ENCODE peak calls at places on chromosomes 5 and 9, in nine cellular contexts. One of them, this sample, is unnamed.

GRCh38 chr5:138021771-138022170 is 11.1 kb downstream of the FAM13B start:
- DNase-seq in T-helper 1 cell: no peak
- DNase-seq in HCT116: no peak
- DNase-seq in activated CD4-positive, CD25-positive, alpha-beta regulatory T cell treated with anti-CD3 and anti-CD28 coated beads, Interleukin-2, amount 50 U/mL, for 16 hours: no peak
- DNase-seq in neural crest cell: no peak
- DNase-seq in CD14-positive monocyte: no peak
- DNase-seq in A549: no peak
- DNase-seq in AML-193: no peak
- DNase-seq in cerebellar cortex: no peak
- DNase-seq in this sample: no peak

GRCh38 chr9:17191095-17191494 is 56.3 kb downstream of the CNTLN start:
- DNase-seq in CD14-positive monocyte: no peak
- DNase-seq in cerebellar cortex: no peak
- DNase-seq in AML-193: no peak
- DNase-seq in T-helper 1 cell: no peak
- DNase-seq in A549: no peak
- DNase-seq in HCT116: no peak
- DNase-seq in neural crest cell: no peak
- DNase-seq in activated CD4-positive, CD25-positive, alpha-beta regulatory T cell treated with anti-CD3 and anti-CD28 coated beads, Interleukin-2, amount 50 U/mL, for 16 hours: no peak
- DNase-seq in this sample: no peak

GRCh38 chr5:165877475-165877874 is 2372.1 kb downstream of the MAT2B start:
- DNase-seq in neural crest cell: no peak
- DNase-seq in T-helper 1 cell: no peak
- DNase-seq in CD14-positive monocyte: no peak
- DNase-seq in A549: no peak
- DNase-seq in HCT116: no peak
- DNase-seq in AML-193: no peak
- DNase-seq in cerebellar cortex: no peak
- DNase-seq in activated CD4-positive, CD25-positive, alpha-beta regulatory T cell treated with anti-CD3 and anti-CD28 coated beads, Interleukin-2, amount 50 U/mL, for 16 hours: no peak
- DNase-seq in this sample: no peak

GRCh38 chr5:120817044-120817985 is 353.2 kb downstream of the PRR16 start:
- DNase-seq in AML-193: peak
- DNase-seq in T-helper 1 cell: no peak
- DNase-seq in A549: peak
- DNase-seq in HCT116: no peak
- DNase-seq in cerebellar cortex: no peak
- DNase-seq in activated CD4-positive, CD25-positive, alpha-beta regulatory T cell treated with anti-CD3 and anti-CD28 coated beads, Interleukin-2, amount 50 U/mL, for 16 hours: no peak
- DNase-seq in CD14-positive monocyte: no peak
- DNase-seq in neural crest cell: no peak
- DNase-seq in this sample: no peak

GRCh38 chr5:30804739-30805313 is 388.7 kb upstream of the CDH6 start:
- DNase-seq in CD14-positive monocyte: no peak
- DNase-seq in T-helper 1 cell: no peak
- DNase-seq in cerebellar cortex: no peak
- DNase-seq in A549: no peak
- DNase-seq in neural crest cell: no peak
- DNase-seq in AML-193: no peak
- DNase-seq in HCT116: no peak
- DNase-seq in activated CD4-positive, CD25-positive, alpha-beta regulatory T cell treated with anti-CD3 and anti-CD28 coated beads, Interleukin-2, amount 50 U/mL, for 16 hours: no peak
- DNase-seq in this sample: peak

GRCh38 chr5:14901462-14902051 is 30.0 kb upstream of the ANKH start:
- DNase-seq in neural crest cell: no peak
- DNase-seq in A549: no peak
- DNase-seq in cerebellar cortex: no peak
- DNase-seq in activated CD4-positive, CD25-positive, alpha-beta regulatory T cell treated with anti-CD3 and anti-CD28 coated beads, Interleukin-2, amount 50 U/mL, for 16 hours: no peak
- DNase-seq in HCT116: no peak
- DNase-seq in AML-193: no peak
- DNase-seq in CD14-positive monocyte: no peak
- DNase-seq in T-helper 1 cell: no peak
- DNase-seq in this sample: no peak

GRCh38 chr9:95495988-95496387 is 20.8 kb downstream of the PTCH1 start:
- DNase-seq in AML-193: no peak
- DNase-seq in A549: no peak
- DNase-seq in cerebellar cortex: peak
- DNase-seq in neural crest cell: peak
- DNase-seq in HCT116: no peak
- DNase-seq in activated CD4-positive, CD25-positive, alpha-beta regulatory T cell treated with anti-CD3 and anti-CD28 coated beads, Interleukin-2, amount 50 U/mL, for 16 hours: no peak
- DNase-seq in CD14-positive monocyte: no peak
- DNase-seq in T-helper 1 cell: no peak
- DNase-seq in this sample: no peak

GRCh38 chr5:144295284-144295683 is 124.6 kb downstream of the KCTD16 start:
- DNase-seq in A549: no peak
- DNase-seq in AML-193: no peak
- DNase-seq in activated CD4-positive, CD25-positive, alpha-beta regulatory T cell treated with anti-CD3 and anti-CD28 coated beads, Interleukin-2, amount 50 U/mL, for 16 hours: no peak
- DNase-seq in T-helper 1 cell: no peak
- DNase-seq in CD14-positive monocyte: no peak
- DNase-seq in cerebellar cortex: no peak
- DNase-seq in HCT116: no peak
- DNase-seq in neural crest cell: no peak
- DNase-seq in this sample: no peak

GRCh38 chr9:130301483-130302286 is 36.1 kb downstream of the HMCN2 start:
- DNase-seq in T-helper 1 cell: no peak
- DNase-seq in HCT116: no peak
- DNase-seq in activated CD4-positive, CD25-positive, alpha-beta regulatory T cell treated with anti-CD3 and anti-CD28 coated beads, Interleukin-2, amount 50 U/mL, for 16 hours: no peak
- DNase-seq in neural crest cell: no peak
- DNase-seq in A549: no peak
- DNase-seq in CD14-positive monocyte: no peak
- DNase-seq in cerebellar cortex: no peak
- DNase-seq in AML-193: no peak
- DNase-seq in this sample: no peak

GRCh38 chr9:69671904-69672827 is at the start of gene APBA1:
- DNase-seq in CD14-positive monocyte: peak
- DNase-seq in HCT116: no peak
- DNase-seq in activated CD4-positive, CD25-positive, alpha-beta regulatory T cell treated with anti-CD3 and anti-CD28 coated beads, Interleukin-2, amount 50 U/mL, for 16 hours: no peak
- DNase-seq in A549: peak
- DNase-seq in neural crest cell: peak
- DNase-seq in T-helper 1 cell: no peak
- DNase-seq in AML-193: peak
- DNase-seq in cerebellar cortex: peak
- DNase-seq in this sample: peak

GRCh38 chr9:98351370-98351769 is 95.9 kb upstream of the TBC1D2 start:
- DNase-seq in A549: no peak
- DNase-seq in neural crest cell: no peak
- DNase-seq in T-helper 1 cell: no peak
- DNase-seq in CD14-positive monocyte: no peak
- DNase-seq in cerebellar cortex: no peak
- DNase-seq in HCT116: no peak
- DNase-seq in activated CD4-positive, CD25-positive, alpha-beta regulatory T cell treated with anti-CD3 and anti-CD28 coated beads, Interleukin-2, amount 50 U/mL, for 16 hours: no peak
- DNase-seq in AML-193: no peak
- DNase-seq in this sample: no peak

GRCh38 chr5:73122875-73123810 is 2.8 kb downstream of the TMEM171 start:
- DNase-seq in T-helper 1 cell: no peak
- DNase-seq in CD14-positive monocyte: no peak
- DNase-seq in AML-193: no peak
- DNase-seq in activated CD4-positive, CD25-positive, alpha-beta regulatory T cell treated with anti-CD3 and anti-CD28 coated beads, Interleukin-2, amount 50 U/mL, for 16 hours: no peak
- DNase-seq in cerebellar cortex: no peak
- DNase-seq in A549: no peak
- DNase-seq in neural crest cell: no peak
- DNase-seq in HCT116: no peak
- DNase-seq in this sample: no peak

GRCh38 chr9:122204491-122204890 is 24.3 kb downstream of the LHX6 start:
- DNase-seq in A549: no peak
- DNase-seq in HCT116: no peak
- DNase-seq in CD14-positive monocyte: no peak
- DNase-seq in activated CD4-positive, CD25-positive, alpha-beta regulatory T cell treated with anti-CD3 and anti-CD28 coated beads, Interleukin-2, amount 50 U/mL, for 16 hours: no peak
- DNase-seq in AML-193: no peak
- DNase-seq in T-helper 1 cell: no peak
- DNase-seq in cerebellar cortex: no peak
- DNase-seq in neural crest cell: no peak
- DNase-seq in this sample: no peak